ENCODE peak calls at places on chromosome 13, in seven cellular contexts. One of them, this sample, is unnamed.

GRCh38 chr13:113879017-113879416 is 15.1 kb upstream of the GAS6 start:
- DNase-seq in fibroblast of the conjunctiva: no peak
- DNase-seq in T-helper 1 cell: no peak
- DNase-seq in GM03348: no peak
- DNase-seq in H54: no peak
- DNase-seq in stimulated activated CD8-positive, alpha-beta memory T cell treated with anti-CD3 and anti-CD28 coated beads, Interleukin-2, amount 100 ng/mL, for 48 hours: no peak
- DNase-seq in stimulated activated CD4-positive, alpha-beta T cell treated with anti-CD3 and anti-CD28 coated beads, TNF-alpha, amount 100 ng/mL, for 48 hours: no peak
- DNase-seq in this sample: no peak

GRCh38 chr13:114053026-114053425 is 79.2 kb upstream of the C13orf46 start:
- DNase-seq in fibroblast of the conjunctiva: no peak
- DNase-seq in T-helper 1 cell: no peak
- DNase-seq in GM03348: no peak
- DNase-seq in H54: peak
- DNase-seq in stimulated activated CD8-positive, alpha-beta memory T cell treated with anti-CD3 and anti-CD28 coated beads, Interleukin-2, amount 100 ng/mL, for 48 hours: no peak
- DNase-seq in stimulated activated CD4-positive, alpha-beta T cell treated with anti-CD3 and anti-CD28 coated beads, TNF-alpha, amount 100 ng/mL, for 48 hours: no peak
- DNase-seq in this sample: peak

GRCh38 chr13:77532983-77533382 is 2.5 kb upstream of the SCEL start:
- DNase-seq in fibroblast of the conjunctiva: no peak
- DNase-seq in T-helper 1 cell: no peak
- DNase-seq in GM03348: no peak
- DNase-seq in H54: no peak
- DNase-seq in stimulated activated CD8-positive, alpha-beta memory T cell treated with anti-CD3 and anti-CD28 coated beads, Interleukin-2, amount 100 ng/mL, for 48 hours: no peak
- DNase-seq in stimulated activated CD4-positive, alpha-beta T cell treated with anti-CD3 and anti-CD28 coated beads, TNF-alpha, amount 100 ng/mL, for 48 hours: no peak
- DNase-seq in this sample: no peak

GRCh38 chr13:93289047-93289446 is 62.4 kb downstream of the GPC6 start:
- DNase-seq in fibroblast of the conjunctiva: no peak
- DNase-seq in T-helper 1 cell: no peak
- DNase-seq in GM03348: no peak
- DNase-seq in H54: no peak
- DNase-seq in stimulated activated CD8-positive, alpha-beta memory T cell treated with anti-CD3 and anti-CD28 coated beads, Interleukin-2, amount 100 ng/mL, for 48 hours: no peak
- DNase-seq in stimulated activated CD4-positive, alpha-beta T cell treated with anti-CD3 and anti-CD28 coated beads, TNF-alpha, amount 100 ng/mL, for 48 hours: no peak
- DNase-seq in this sample: no peak

GRCh38 chr13:40130871-40131636 is 475.6 kb downstream of the COG6 start:
- DNase-seq in fibroblast of the conjunctiva: no peak
- DNase-seq in T-helper 1 cell: no peak
- DNase-seq in GM03348: no peak
- DNase-seq in H54: peak
- DNase-seq in stimulated activated CD8-positive, alpha-beta memory T cell treated with anti-CD3 and anti-CD28 coated beads, Interleukin-2, amount 100 ng/mL, for 48 hours: no peak
- DNase-seq in stimulated activated CD4-positive, alpha-beta T cell treated with anti-CD3 and anti-CD28 coated beads, TNF-alpha, amount 100 ng/mL, for 48 hours: no peak
- DNase-seq in this sample: no peak

GRCh38 chr13:70967564-70967963 is 859.3 kb upstream of the KLHL1 start:
- DNase-seq in fibroblast of the conjunctiva: no peak
- DNase-seq in T-helper 1 cell: no peak
- DNase-seq in GM03348: no peak
- DNase-seq in H54: no peak
- DNase-seq in stimulated activated CD8-positive, alpha-beta memory T cell treated with anti-CD3 and anti-CD28 coated beads, Interleukin-2, amount 100 ng/mL, for 48 hours: no peak
- DNase-seq in stimulated activated CD4-positive, alpha-beta T cell treated with anti-CD3 and anti-CD28 coated beads, TNF-alpha, amount 100 ng/mL, for 48 hours: no peak
- DNase-seq in this sample: no peak

GRCh38 chr13:21822029-21822428 is 151.2 kb downstream of the FGF9 start:
- DNase-seq in fibroblast of the conjunctiva: no peak
- DNase-seq in T-helper 1 cell: no peak
- DNase-seq in GM03348: no peak
- DNase-seq in H54: no peak
- DNase-seq in stimulated activated CD8-positive, alpha-beta memory T cell treated with anti-CD3 and anti-CD28 coated beads, Interleukin-2, amount 100 ng/mL, for 48 hours: no peak
- DNase-seq in stimulated activated CD4-positive, alpha-beta T cell treated with anti-CD3 and anti-CD28 coated beads, TNF-alpha, amount 100 ng/mL, for 48 hours: no peak
- DNase-seq in this sample: no peak

GRCh38 chr13:51154029-51154555 is 43.0 kb upstream of the C13orf42 start:
- DNase-seq in fibroblast of the conjunctiva: peak
- DNase-seq in T-helper 1 cell: no peak
- DNase-seq in GM03348: peak
- DNase-seq in H54: no peak
- DNase-seq in stimulated activated CD8-positive, alpha-beta memory T cell treated with anti-CD3 and anti-CD28 coated beads, Interleukin-2, amount 100 ng/mL, for 48 hours: no peak
- DNase-seq in stimulated activated CD4-positive, alpha-beta T cell treated with anti-CD3 and anti-CD28 coated beads, TNF-alpha, amount 100 ng/mL, for 48 hours: no peak
- DNase-seq in this sample: no peak

GRCh38 chr13:21012841-21013681 is 48.3 kb downstream of the LATS2 start:
- DNase-seq in fibroblast of the conjunctiva: no peak
- DNase-seq in T-helper 1 cell: no peak
- DNase-seq in GM03348: no peak
- DNase-seq in H54: no peak
- DNase-seq in stimulated activated CD8-positive, alpha-beta memory T cell treated with anti-CD3 and anti-CD28 coated beads, Interleukin-2, amount 100 ng/mL, for 48 hours: no peak
- DNase-seq in stimulated activated CD4-positive, alpha-beta T cell treated with anti-CD3 and anti-CD28 coated beads, TNF-alpha, amount 100 ng/mL, for 48 hours: no peak
- DNase-seq in this sample: no peak

GRCh38 chr13:109332501-109333499 is 453.6 kb downstream of the IRS2 start:
- DNase-seq in fibroblast of the conjunctiva: no peak
- DNase-seq in T-helper 1 cell: no peak
- DNase-seq in GM03348: no peak
- DNase-seq in H54: no peak
- DNase-seq in stimulated activated CD8-positive, alpha-beta memory T cell treated with anti-CD3 and anti-CD28 coated beads, Interleukin-2, amount 100 ng/mL, for 48 hours: no peak
- DNase-seq in stimulated activated CD4-positive, alpha-beta T cell treated with anti-CD3 and anti-CD28 coated beads, TNF-alpha, amount 100 ng/mL, for 48 hours: no peak
- DNase-seq in this sample: no peak

GRCh38 chr13:39336964-39337363 is 266.0 kb downstream of the LHFPL6 start:
- DNase-seq in fibroblast of the conjunctiva: no peak
- DNase-seq in T-helper 1 cell: no peak
- DNase-seq in GM03348: no peak
- DNase-seq in H54: no peak
- DNase-seq in stimulated activated CD8-positive, alpha-beta memory T cell treated with anti-CD3 and anti-CD28 coated beads, Interleukin-2, amount 100 ng/mL, for 48 hours: no peak
- DNase-seq in stimulated activated CD4-positive, alpha-beta T cell treated with anti-CD3 and anti-CD28 coated beads, TNF-alpha, amount 100 ng/mL, for 48 hours: no peak
- DNase-seq in this sample: no peak

GRCh38 chr13:110756268-110756667 is 42.8 kb downstream of the ING1 start:
- DNase-seq in fibroblast of the conjunctiva: no peak
- DNase-seq in T-helper 1 cell: no peak
- DNase-seq in GM03348: no peak
- DNase-seq in H54: no peak
- DNase-seq in stimulated activated CD8-positive, alpha-beta memory T cell treated with anti-CD3 and anti-CD28 coated beads, Interleukin-2, amount 100 ng/mL, for 48 hours: no peak
- DNase-seq in stimulated activated CD4-positive, alpha-beta T cell treated with anti-CD3 and anti-CD28 coated beads, TNF-alpha, amount 100 ng/mL, for 48 hours: no peak
- DNase-seq in this sample: peak

GRCh38 chr13:39811051-39811450 is 155.6 kb downstream of the COG6 start:
- DNase-seq in fibroblast of the conjunctiva: no peak
- DNase-seq in T-helper 1 cell: no peak
- DNase-seq in GM03348: no peak
- DNase-seq in H54: no peak
- DNase-seq in stimulated activated CD8-positive, alpha-beta memory T cell treated with anti-CD3 and anti-CD28 coated beads, Interleukin-2, amount 100 ng/mL, for 48 hours: no peak
- DNase-seq in stimulated activated CD4-positive, alpha-beta T cell treated with anti-CD3 and anti-CD28 coated beads, TNF-alpha, amount 100 ng/mL, for 48 hours: no peak
- DNase-seq in this sample: no peak

GRCh38 chr13:20350819-20351218 is 118.7 kb upstream of the GJB6 start:
- DNase-seq in fibroblast of the conjunctiva: no peak
- DNase-seq in T-helper 1 cell: no peak
- DNase-seq in GM03348: no peak
- DNase-seq in H54: no peak
- DNase-seq in stimulated activated CD8-positive, alpha-beta memory T cell treated with anti-CD3 and anti-CD28 coated beads, Interleukin-2, amount 100 ng/mL, for 48 hours: no peak
- DNase-seq in stimulated activated CD4-positive, alpha-beta T cell treated with anti-CD3 and anti-CD28 coated beads, TNF-alpha, amount 100 ng/mL, for 48 hours: no peak
- DNase-seq in this sample: no peak

GRCh38 chr13:108958013-108958376 is 328.6 kb downstream of the MYO16 start:
- DNase-seq in fibroblast of the conjunctiva: no peak
- DNase-seq in T-helper 1 cell: no peak
- DNase-seq in GM03348: no peak
- DNase-seq in H54: no peak
- DNase-seq in stimulated activated CD8-positive, alpha-beta memory T cell treated with anti-CD3 and anti-CD28 coated beads, Interleukin-2, amount 100 ng/mL, for 48 hours: no peak
- DNase-seq in stimulated activated CD4-positive, alpha-beta T cell treated with anti-CD3 and anti-CD28 coated beads, TNF-alpha, amount 100 ng/mL, for 48 hours: no peak
- DNase-seq in this sample: no peak

GRCh38 chr13:21466527-21466926 is 7.4 kb upstream of the ZDHHC20 start:
- DNase-seq in fibroblast of the conjunctiva: no peak
- DNase-seq in T-helper 1 cell: no peak
- DNase-seq in GM03348: no peak
- DNase-seq in H54: no peak
- DNase-seq in stimulated activated CD8-positive, alpha-beta memory T cell treated with anti-CD3 and anti-CD28 coated beads, Interleukin-2, amount 100 ng/mL, for 48 hours: no peak
- DNase-seq in stimulated activated CD4-positive, alpha-beta T cell treated with anti-CD3 and anti-CD28 coated beads, TNF-alpha, amount 100 ng/mL, for 48 hours: no peak
- DNase-seq in this sample: no peak

GRCh38 chr13:44431150-44431549 is 57.5 kb downstream of the SERP2 start:
- DNase-seq in fibroblast of the conjunctiva: no peak
- DNase-seq in T-helper 1 cell: no peak
- DNase-seq in GM03348: no peak
- DNase-seq in H54: no peak
- DNase-seq in stimulated activated CD8-positive, alpha-beta memory T cell treated with anti-CD3 and anti-CD28 coated beads, Interleukin-2, amount 100 ng/mL, for 48 hours: no peak
- DNase-seq in stimulated activated CD4-positive, alpha-beta T cell treated with anti-CD3 and anti-CD28 coated beads, TNF-alpha, amount 100 ng/mL, for 48 hours: no peak
- DNase-seq in this sample: no peak

GRCh38 chr13:62387642-62388041 is 972.0 kb upstream of the PCDH20 start:
- DNase-seq in fibroblast of the conjunctiva: peak
- DNase-seq in T-helper 1 cell: no peak
- DNase-seq in GM03348: no peak
- DNase-seq in H54: no peak
- DNase-seq in stimulated activated CD8-positive, alpha-beta memory T cell treated with anti-CD3 and anti-CD28 coated beads, Interleukin-2, amount 100 ng/mL, for 48 hours: no peak
- DNase-seq in stimulated activated CD4-positive, alpha-beta T cell treated with anti-CD3 and anti-CD28 coated beads, TNF-alpha, amount 100 ng/mL, for 48 hours: no peak
- DNase-seq in this sample: peak

GRCh38 chr13:31538067-31539042 is 201.0 kb upstream of the RXFP2 start:
- DNase-seq in fibroblast of the conjunctiva: peak
- DNase-seq in T-helper 1 cell: no peak
- DNase-seq in GM03348: peak
- DNase-seq in H54: peak
- DNase-seq in stimulated activated CD8-positive, alpha-beta memory T cell treated with anti-CD3 and anti-CD28 coated beads, Interleukin-2, amount 100 ng/mL, for 48 hours: no peak
- DNase-seq in stimulated activated CD4-positive, alpha-beta T cell treated with anti-CD3 and anti-CD28 coated beads, TNF-alpha, amount 100 ng/mL, for 48 hours: no peak
- DNase-seq in this sample: no peak

GRCh38 chr13:23320926-23321533 is 112.5 kb downstream of the SACS start:
- DNase-seq in fibroblast of the conjunctiva: no peak
- DNase-seq in T-helper 1 cell: no peak
- DNase-seq in GM03348: no peak
- DNase-seq in H54: no peak
- DNase-seq in stimulated activated CD8-positive, alpha-beta memory T cell treated with anti-CD3 and anti-CD28 coated beads, Interleukin-2, amount 100 ng/mL, for 48 hours: no peak
- DNase-seq in stimulated activated CD4-positive, alpha-beta T cell treated with anti-CD3 and anti-CD28 coated beads, TNF-alpha, amount 100 ng/mL, for 48 hours: no peak
- DNase-seq in this sample: no peak

GRCh38 chr13:112871742-112872141 is 97.3 kb upstream of the MCF2L start:
- DNase-seq in fibroblast of the conjunctiva: no peak
- DNase-seq in T-helper 1 cell: no peak
- DNase-seq in GM03348: no peak
- DNase-seq in H54: no peak
- DNase-seq in stimulated activated CD8-positive, alpha-beta memory T cell treated with anti-CD3 and anti-CD28 coated beads, Interleukin-2, amount 100 ng/mL, for 48 hours: no peak
- DNase-seq in stimulated activated CD4-positive, alpha-beta T cell treated with anti-CD3 and anti-CD28 coated beads, TNF-alpha, amount 100 ng/mL, for 48 hours: no peak
- DNase-seq in this sample: peak

GRCh38 chr13:51958217-51958547 is 53.1 kb downstream of the ATP7B start:
- DNase-seq in fibroblast of the conjunctiva: no peak
- DNase-seq in T-helper 1 cell: no peak
- DNase-seq in GM03348: no peak
- DNase-seq in H54: no peak
- DNase-seq in stimulated activated CD8-positive, alpha-beta memory T cell treated with anti-CD3 and anti-CD28 coated beads, Interleukin-2, amount 100 ng/mL, for 48 hours: no peak
- DNase-seq in stimulated activated CD4-positive, alpha-beta T cell treated with anti-CD3 and anti-CD28 coated beads, TNF-alpha, amount 100 ng/mL, for 48 hours: no peak
- DNase-seq in this sample: no peak

GRCh38 chr13:98216135-98216565 is 39.1 kb upstream of the RNF113B start:
- DNase-seq in fibroblast of the conjunctiva: no peak
- DNase-seq in T-helper 1 cell: no peak
- DNase-seq in GM03348: peak
- DNase-seq in H54: peak
- DNase-seq in stimulated activated CD8-positive, alpha-beta memory T cell treated with anti-CD3 and anti-CD28 coated beads, Interleukin-2, amount 100 ng/mL, for 48 hours: no peak
- DNase-seq in stimulated activated CD4-positive, alpha-beta T cell treated with anti-CD3 and anti-CD28 coated beads, TNF-alpha, amount 100 ng/mL, for 48 hours: no peak
- DNase-seq in this sample: peak